ENCODE peak calls at places on chromosomes 3 and 15, in five cellular contexts. Q is psoas muscle; G is kidney tubule cell; B is RWPE1; R is stimulated activated CD4-positive, alpha-beta T cell treated with anti-CD3 and anti-CD28 coated beads, TNF-alpha, amount 100 ng/mL, for 24 hours. I is an unnamed sample.
A peak's percentile ranks its signal among the peaks of the same experiment; 100 is the strongest.

GRCh38 chr3:195583831-195584542 is at the start of gene APOD:
- DNase-seq in G (no peak), Q (peak; percentile 91), R (no peak), B (peak; percentile 21), I (no peak)

GRCh38 chr3:25724948-25725645 is 58.1 kb downstream of the NGLY1 start:
- DNase-seq in R (no peak), Q (no peak), G (no peak), B (peak; percentile 1), I (no peak)

GRCh38 chr15:99564221-99565030 is 1.4 kb upstream of the MEF2A start:
- DNase-seq in R (no peak), Q (peak; percentile 59), G (no peak), B (peak; percentile 12), I (no peak)

GRCh38 chr15:69666441-69666882 is 213.8 kb downstream of the RPLP1 start:
- DNase-seq in B (no peak), Q (no peak), G (no peak), R (no peak), I (no peak)

GRCh38 chr3:48413611-48414010 is 16.3 kb downstream of the PLXNB1 start:
- DNase-seq in B (no peak), G (no peak), R (no peak), Q (peak; percentile 49), I (no peak)

GRCh38 chr15:79170256-79170664 is 79.7 kb upstream of the RASGRF1 start:
- DNase-seq in Q (peak; percentile 56), B (peak; percentile 84), R (no peak), G (peak; percentile 85), I (no peak)

GRCh38 chr15:31344824-31345605 is 18.4 kb downstream of the KLF13 start:
- DNase-seq in R (no peak), Q (peak; percentile 87), G (no peak), B (no peak), I (no peak)

GRCh38 chr3:98395111-98395510 is 4.6 kb downstream of the OR5K3 start:
- DNase-seq in B (no peak), Q (no peak), R (no peak), G (no peak), I (no peak)

GRCh38 chr3:130671545-130671944 is 75.1 kb downstream of the PIK3R4 start:
- DNase-seq in R (no peak), B (peak; percentile 26), Q (no peak), G (peak; percentile 33), I (no peak)

GRCh38 chr15:90004252-90004651 is 3.1 kb downstream of the ZNF710 start:
- DNase-seq in G (no peak), Q (peak; percentile 62), B (no peak), R (no peak), I (no peak)

GRCh38 chr3:71045917-71046282 is 537.6 kb downstream of the FOXP1 start:
- DNase-seq in B (no peak), R (no peak), Q (no peak), G (no peak), I (no peak)

GRCh38 chr3:102237181-102237580 is 197.6 kb upstream of the ZPLD1 start:
- DNase-seq in R (no peak), G (no peak), Q (no peak), B (no peak), I (no peak)

GRCh38 chr3:56926513-56927282 is 124.9 kb upstream of the ARHGEF3 start:
- DNase-seq in Q (no peak), G (peak; percentile 92), R (no peak), B (peak; percentile 34), I (no peak)

GRCh38 chr15:98653686-98654085 is 5.3 kb downstream of the IGF1R start:
- DNase-seq in G (no peak), Q (no peak), B (no peak), R (no peak), I (no peak)

GRCh38 chr15:31550211-31550848 is 223.7 kb downstream of the KLF13 start:
- DNase-seq in R (no peak), B (no peak), G (no peak), Q (no peak), I (no peak)

GRCh38 chr3:190092250-190092649 is 28.4 kb downstream of the P3H2 start:
- DNase-seq in R (no peak), Q (no peak), G (peak; percentile 67), B (peak; percentile 42), I (no peak)

GRCh38 chr3:147360936-147361670 is 45.2 kb downstream of the ZIC4 start:
- DNase-seq in G (no peak), Q (no peak), B (no peak), R (no peak), I (no peak)

GRCh38 chr15:79310985-79311900 is at the start of gene TMED3:
- DNase-seq in B (peak; percentile 97), Q (peak; percentile 70), G (peak; percentile 92), R (peak; percentile 67), I (peak; percentile 77)

GRCh38 chr15:66253643-66254363 is at the start of gene MEGF11:
- DNase-seq in R (no peak), G (peak; percentile 15), B (peak; percentile 39), Q (no peak), I (no peak)

GRCh38 chr3:185070491-185071335 is 82.1 kb downstream of the C3orf70 start:
- DNase-seq in R (no peak), B (no peak), G (peak; percentile 42), Q (no peak), I (peak; percentile 46)

GRCh38 chr3:145704020-145704419 is 457.0 kb downstream of the PLOD2 start:
- DNase-seq in R (no peak), B (no peak), Q (no peak), G (peak; percentile 28), I (no peak)

GRCh38 chr3:42635111-42635510 is 18.4 kb upstream of the ZBTB47 start:
- DNase-seq in B (no peak), Q (no peak), R (no peak), G (peak; percentile 52), I (no peak)

GRCh38 chr3:119240582-119241434 is at the start of gene B4GALT4:
- DNase-seq in B (peak; percentile 83), R (peak; percentile 40), Q (peak; percentile 92), G (peak; percentile 91), I (peak; percentile 84)

GRCh38 chr3:4726549-4726948 is 233.4 kb downstream of the ITPR1 start:
- DNase-seq in B (no peak), R (no peak), G (no peak), Q (no peak), I (no peak)

GRCh38 chr3:95654567-95655362 is 1159.6 kb upstream of the EPHA6 start:
- DNase-seq in B (no peak), Q (no peak), R (no peak), G (no peak), I (no peak)

GRCh38 chr15:78681306-78682012 is 40.4 kb upstream of the CHRNB4 start:
- DNase-seq in G (no peak), B (no peak), R (no peak), Q (no peak), I (no peak)

GRCh38 chr3:47161983-47162694 is 1.8 kb downstream of the SETD2 start:
- DNase-seq in B (no peak), R (no peak), Q (no peak), G (no peak), I (no peak)